ENCODE peak calls at places on chromosome 21, in four cellular contexts. U is NAMALWA, K is amniotic stem cell, N is A172. T is an unnamed sample.

GRCh38 chr21:42524341-42525227 is 10.9 kb downstream of the SLC37A1 start:
- DNase-seq in U (peak), N (no peak), K (no peak), T (no peak)

GRCh38 chr21:17334478-17334877 is 178.4 kb upstream of the CXADR start:
- DNase-seq in K (no peak), N (no peak), U (no peak), T (no peak)

GRCh38 chr21:38140192-38140905 is 116.4 kb upstream of the KCNJ15 start:
- DNase-seq in K (no peak), N (no peak), U (no peak), T (no peak)

GRCh38 chr21:27047331-27048314 is 80.7 kb upstream of the ADAMTS5 start:
- DNase-seq in U (no peak), K (peak), N (no peak), T (peak)

GRCh38 chr21:46171996-46172862 is 12.0 kb downstream of the SPATC1L start:
- DNase-seq in N (no peak), K (no peak), U (no peak), T (no peak)

GRCh38 chr21:45992311-45993209 is 11.0 kb downstream of the COL6A1 start:
- DNase-seq in K (no peak), N (no peak), U (no peak), T (no peak)

GRCh38 chr21:38830667-38831525 is 25.2 kb downstream of the ETS2 start:
- DNase-seq in N (no peak), U (no peak), K (no peak), T (no peak)

GRCh38 chr21:15850645-15851044 is 120.9 kb downstream of the USP25 start:
- DNase-seq in U (no peak), N (peak), K (no peak), T (no peak)

GRCh38 chr21:32099812-32100416 is 178.9 kb downstream of the MIS18A start:
- DNase-seq in K (no peak), U (peak), N (no peak), T (no peak)

GRCh38 chr21:26473471-26473870 is 99.6 kb downstream of the CYYR1 start:
- DNase-seq in N (no peak), U (no peak), K (no peak), T (no peak)

GRCh38 chr21:42670058-42670830 is 16.8 kb downstream of the PDE9A start:
- DNase-seq in U (no peak), N (no peak), K (no peak), T (no peak)

GRCh38 chr21:29166333-29166732 is 35.9 kb downstream of the MAP3K7CL start:
- DNase-seq in K (no peak), U (no peak), N (no peak), T (no peak)

GRCh38 chr21:41647806-41648561 is 118.9 kb downstream of the RIPK4 start:
- DNase-seq in K (no peak), U (no peak), N (no peak), T (no peak)

GRCh38 chr21:34722684-34723300 is 54.0 kb downstream of the CLIC6 start:
- DNase-seq in U (peak), K (no peak), N (no peak), T (peak)

GRCh38 chr21:37687001-37687400 is 229.3 kb downstream of the KCNJ6 start:
- DNase-seq in K (no peak), U (no peak), N (no peak), T (no peak)

GRCh38 chr21:45590246-45590725 is 48.0 kb upstream of the SLC19A1 start:
- DNase-seq in U (no peak), N (no peak), K (no peak), T (no peak)

GRCh38 chr21:41706263-41706639 is 60.6 kb downstream of the RIPK4 start:
- DNase-seq in K (no peak), U (no peak), N (no peak), T (no peak)